ENCODE peak calls at places on chromosomes 6 and 20, in four cellular contexts. Q, X, C and I are unnamed samples.

GRCh38 chr6:110181131-110182027 is 1.2 kb downstream of the CDC40 start:
- DNase-seq in Q (no peak), X (no peak), C (no peak), I (peak)

GRCh38 chr20:63542696-63543095 is 4.9 kb downstream of the SRMS start:
- DNase-seq in Q (no peak), X (no peak), C (no peak), I (no peak)

GRCh38 chr20:47146703-47147102 is 209.8 kb downstream of the ZMYND8 start:
- DNase-seq in Q (no peak), X (no peak), C (peak), I (peak)

GRCh38 chr6:111551521-111552231 is 54.0 kb downstream of the TRAF3IP2 start:
- DNase-seq in Q (no peak), X (no peak), C (peak), I (peak)

GRCh38 chr20:12201289-12201991 is 283.7 kb downstream of the BTBD3 start:
- DNase-seq in Q (no peak), X (no peak), C (peak), I (peak)

GRCh38 chr6:169521825-169522224 is 180.0 kb downstream of the WDR27 start:
- DNase-seq in Q (no peak), X (no peak), C (no peak), I (no peak)

GRCh38 chr20:60428651-60429050 is 470.4 kb downstream of the CDH26 start:
- DNase-seq in Q (no peak), X (no peak), C (no peak), I (no peak)

GRCh38 chr6:28124350-28124970 is at the start of gene ZSCAN16:
- DNase-seq in Q (peak), X (peak), C (peak), I (peak)

GRCh38 chr6:111533087-111533784 is 50.2 kb upstream of the REV3L start:
- DNase-seq in Q (no peak), X (peak), C (no peak), I (no peak)

GRCh38 chr6:27157461-27158315 is 89.8 kb upstream of the PRSS16 start:
- DNase-seq in Q (peak), X (peak), C (peak), I (peak)

GRCh38 chr6:124947821-124948451 is 14.3 kb upstream of the RNF217 start:
- DNase-seq in Q (no peak), X (no peak), C (no peak), I (no peak)

GRCh38 chr6:149714442-149714841 is 3.5 kb downstream of the LATS1 start:
- DNase-seq in Q (no peak), X (no peak), C (no peak), I (no peak)

GRCh38 chr6:54935739-54936138 is 89.2 kb downstream of the FAM83B start:
- DNase-seq in Q (no peak), X (no peak), C (peak), I (peak)

GRCh38 chr20:61575151-61575937 is 323.3 kb downstream of the CDH4 start:
- DNase-seq in Q (no peak), X (no peak), C (no peak), I (no peak)

GRCh38 chr6:4870821-4871494 is 94.8 kb downstream of the CDYL start:
- DNase-seq in Q (no peak), X (no peak), C (no peak), I (peak)

GRCh38 chr20:33490934-33491656 is 1.2 kb downstream of the CBFA2T2 start:
- DNase-seq in Q (no peak), X (no peak), C (no peak), I (peak)

GRCh38 chr6:20401403-20402180 is at the start of gene E2F3:
- DNase-seq in Q (peak), X (peak), C (peak), I (peak)

GRCh38 chr20:38023181-38024085 is 9.8 kb downstream of the TTI1 start:
- DNase-seq in Q (no peak), X (no peak), C (peak), I (peak)

GRCh38 chr6:16248271-16248670 is 9.9 kb downstream of the GMPR start:
- DNase-seq in Q (no peak), X (no peak), C (no peak), I (no peak)

GRCh38 chr6:133568970-133569889 is 319.7 kb upstream of the TCF21 start:
- DNase-seq in Q (peak), X (no peak), C (peak), I (peak)

GRCh38 chr6:81981812-81982211 is 229.3 kb upstream of the TENT5A start:
- DNase-seq in Q (peak), X (no peak), C (peak), I (peak)

GRCh38 chr6:57013501-57013900 is 33.0 kb upstream of the KIAA1586 start:
- DNase-seq in Q (peak), X (no peak), C (peak), I (peak)

GRCh38 chr6:84847349-84848160 is 83.2 kb upstream of the TBX18 start:
- DNase-seq in Q (no peak), X (no peak), C (peak), I (no peak)

GRCh38 chr20:2162823-2163166 is 61.2 kb downstream of the STK35 start:
- DNase-seq in Q (no peak), X (no peak), C (no peak), I (no peak)

GRCh38 chr6:131372535-131372934 is 200.5 kb upstream of the ARG1 start:
- DNase-seq in Q (no peak), X (no peak), C (no peak), I (peak)

GRCh38 chr6:111579816-111580215 is 25.9 kb downstream of the TRAF3IP2 start:
- DNase-seq in Q (no peak), X (no peak), C (no peak), I (no peak)

GRCh38 chr6:24658573-24659511 is 7.9 kb downstream of the TDP2 start:
- DNase-seq in Q (no peak), X (no peak), C (no peak), I (peak)

GRCh38 chr20:63520594-63520938 is at the start of gene PPDPF:
- DNase-seq in Q (peak), X (peak), C (peak), I (peak)

GRCh38 chr20:52539891-52540290 is 348.3 kb upstream of the ZFP64 start:
- DNase-seq in Q (no peak), X (no peak), C (no peak), I (no peak)

GRCh38 chr6:37680668-37681067 is 17.0 kb downstream of the MDGA1 start:
- DNase-seq in Q (no peak), X (no peak), C (peak), I (no peak)

GRCh38 chr6:161242779-161243693 is 30.8 kb downstream of the AGPAT4 start:
- DNase-seq in Q (no peak), X (no peak), C (peak), I (peak)

GRCh38 chr6:152348116-152348515 is 289.0 kb downstream of the SYNE1 start:
- DNase-seq in Q (no peak), X (no peak), C (no peak), I (no peak)

GRCh38 chr20:46087161-46087560 is 2.6 kb downstream of the NCOA5 start:
- DNase-seq in Q (no peak), X (no peak), C (no peak), I (peak)

GRCh38 chr20:37901667-37902503 is 1.0 kb upstream of the VSTM2L start:
- DNase-seq in Q (no peak), X (peak), C (peak), I (peak)

GRCh38 chr6:39209360-39209811 is 19.9 kb downstream of the KCNK5 start:
- DNase-seq in Q (no peak), X (no peak), C (no peak), I (no peak)

GRCh38 chr20:1718604-1719384 is 61.2 kb upstream of the SIRPG start:
- DNase-seq in Q (peak), X (no peak), C (no peak), I (peak)

GRCh38 chr20:14264869-14265268 is 72.5 kb downstream of the FLRT3 start:
- DNase-seq in Q (peak), X (no peak), C (no peak), I (peak)

GRCh38 chr6:148611213-148611612 is 135.6 kb upstream of the UST start:
- DNase-seq in Q (no peak), X (no peak), C (peak), I (peak)